ENCODE peak calls at places on chromosomes 3 and 15, in five cellular contexts. One of them, this sample, is unnamed.

GRCh38 chr15:63037996-63038720 is 4.4 kb upstream of the TPM1 start:
- DNase-seq in cardiac fibroblast: no peak
- DNase-seq in stomach: no peak
- DNase-seq in AG04449: no peak
- DNase-seq in BJ: no peak
- DNase-seq in this sample: no peak

GRCh38 chr15:66789029-66790025 is 87.3 kb downstream of the SMAD6 start:
- DNase-seq in cardiac fibroblast: peak
- DNase-seq in AG04449: no peak
- DNase-seq in stomach: peak
- DNase-seq in BJ: no peak
- DNase-seq in this sample: no peak

GRCh38 chr15:36627566-36627965 is 48.1 kb downstream of the CDIN1 start:
- DNase-seq in stomach: no peak
- DNase-seq in BJ: no peak
- DNase-seq in AG04449: no peak
- DNase-seq in cardiac fibroblast: no peak
- DNase-seq in this sample: no peak

GRCh38 chr3:190120161-190121060 is at the start of gene P3H2:
- DNase-seq in cardiac fibroblast: peak
- DNase-seq in AG04449: no peak
- DNase-seq in BJ: no peak
- DNase-seq in stomach: peak
- DNase-seq in this sample: no peak

GRCh38 chr15:71414778-71415177 is 299.5 kb downstream of the THSD4 start:
- DNase-seq in AG04449: no peak
- DNase-seq in stomach: no peak
- DNase-seq in cardiac fibroblast: no peak
- DNase-seq in BJ: no peak
- DNase-seq in this sample: no peak

GRCh38 chr3:143307613-143308183 is 188.1 kb downstream of the CHST2 start:
- DNase-seq in BJ: no peak
- DNase-seq in cardiac fibroblast: peak
- DNase-seq in stomach: peak
- DNase-seq in AG04449: no peak
- DNase-seq in this sample: peak

GRCh38 chr15:43723151-43723550 is 23.1 kb upstream of the PDIA3 start:
- DNase-seq in BJ: no peak
- DNase-seq in stomach: no peak
- DNase-seq in AG04449: no peak
- DNase-seq in cardiac fibroblast: no peak
- DNase-seq in this sample: no peak

GRCh38 chr3:24829632-24830229 is 335.1 kb upstream of the THRB start:
- DNase-seq in AG04449: no peak
- DNase-seq in stomach: peak
- DNase-seq in BJ: no peak
- DNase-seq in cardiac fibroblast: no peak
- DNase-seq in this sample: no peak

GRCh38 chr3:128226794-128227399 is 73.6 kb downstream of the EEFSEC start:
- DNase-seq in AG04449: no peak
- DNase-seq in cardiac fibroblast: peak
- DNase-seq in stomach: no peak
- DNase-seq in BJ: no peak
- DNase-seq in this sample: no peak

GRCh38 chr15:81256916-81257315 is 60.2 kb downstream of the IL16 start:
- DNase-seq in stomach: no peak
- DNase-seq in AG04449: no peak
- DNase-seq in cardiac fibroblast: peak
- DNase-seq in BJ: no peak
- DNase-seq in this sample: peak

GRCh38 chr3:58492385-58492970 is 582 bp downstream of the KCTD6 start:
- DNase-seq in cardiac fibroblast: no peak
- DNase-seq in stomach: no peak
- DNase-seq in AG04449: no peak
- DNase-seq in BJ: no peak
- DNase-seq in this sample: no peak

GRCh38 chr3:69647710-69648109 is 91.6 kb upstream of the MITF start:
- DNase-seq in AG04449: no peak
- DNase-seq in cardiac fibroblast: peak
- DNase-seq in BJ: no peak
- DNase-seq in stomach: no peak
- DNase-seq in this sample: no peak

GRCh38 chr3:195877136-195877715 is 31.1 kb downstream of the TNK2 start:
- DNase-seq in cardiac fibroblast: no peak
- DNase-seq in BJ: no peak
- DNase-seq in AG04449: no peak
- DNase-seq in stomach: no peak
- DNase-seq in this sample: no peak

GRCh38 chr15:76431936-76432335 is 95.4 kb downstream of the ISL2 start:
- DNase-seq in BJ: no peak
- DNase-seq in stomach: no peak
- DNase-seq in AG04449: peak
- DNase-seq in cardiac fibroblast: no peak
- DNase-seq in this sample: no peak

GRCh38 chr15:52236015-52236414 is 44.8 kb upstream of the GNB5 start:
- DNase-seq in AG04449: no peak
- DNase-seq in stomach: no peak
- DNase-seq in BJ: no peak
- DNase-seq in cardiac fibroblast: no peak
- DNase-seq in this sample: no peak

GRCh38 chr3:129246636-129247035 is 2.8 kb upstream of the COPG1 start:
- DNase-seq in stomach: no peak
- DNase-seq in AG04449: no peak
- DNase-seq in BJ: no peak
- DNase-seq in cardiac fibroblast: no peak
- DNase-seq in this sample: no peak

GRCh38 chr15:92711457-92711831 is 55.9 kb upstream of the FAM174B start:
- DNase-seq in BJ: no peak
- DNase-seq in stomach: no peak
- DNase-seq in cardiac fibroblast: no peak
- DNase-seq in AG04449: no peak
- DNase-seq in this sample: no peak

GRCh38 chr3:106824856-106825255 is 552.4 kb upstream of the CCDC54 start:
- DNase-seq in BJ: no peak
- DNase-seq in AG04449: no peak
- DNase-seq in cardiac fibroblast: peak
- DNase-seq in stomach: no peak
- DNase-seq in this sample: peak

GRCh38 chr3:133393204-133393603 is 6.7 kb upstream of the BFSP2 start:
- DNase-seq in stomach: no peak
- DNase-seq in cardiac fibroblast: no peak
- DNase-seq in BJ: no peak
- DNase-seq in AG04449: no peak
- DNase-seq in this sample: no peak

GRCh38 chr3:2961576-2961975 is 148.6 kb downstream of the IL5RA start:
- DNase-seq in stomach: no peak
- DNase-seq in BJ: no peak
- DNase-seq in cardiac fibroblast: no peak
- DNase-seq in AG04449: no peak
- DNase-seq in this sample: no peak

GRCh38 chr3:157110761-157111238 is 49.1 kb downstream of the CCNL1 start:
- DNase-seq in BJ: no peak
- DNase-seq in stomach: no peak
- DNase-seq in cardiac fibroblast: no peak
- DNase-seq in AG04449: no peak
- DNase-seq in this sample: no peak

GRCh38 chr3:131972550-131972949 is 62.3 kb downstream of the CPNE4 start:
- DNase-seq in cardiac fibroblast: no peak
- DNase-seq in AG04449: no peak
- DNase-seq in stomach: no peak
- DNase-seq in BJ: no peak
- DNase-seq in this sample: no peak

DNA sequence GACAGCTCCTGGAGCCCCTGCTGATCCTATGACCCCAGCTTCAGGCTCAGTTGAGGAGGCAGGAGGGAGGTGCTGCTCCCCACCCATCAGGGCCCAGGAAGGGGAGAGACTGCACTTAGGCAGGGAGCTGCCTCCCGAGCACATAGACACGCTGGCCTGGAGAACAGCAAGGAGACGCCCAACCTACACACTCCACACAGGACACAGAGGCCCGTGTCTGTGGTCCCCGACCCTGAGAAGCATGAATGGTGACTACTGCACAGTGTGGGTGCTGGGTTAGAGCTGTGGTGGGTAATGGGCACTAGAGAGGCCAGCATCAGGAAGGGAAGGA is 1.1 kb upstream of the HHATL start:
- DNase-seq in cardiac fibroblast: no peak
- DNase-seq in BJ: no peak
- DNase-seq in AG04449: no peak
- DNase-seq in stomach: peak
- DNase-seq in this sample: no peak
- TF ChIP-seq CTCF in cardiac fibroblast: no peak
- TF ChIP-seq CTCF in BJ: no peak
- TF ChIP-seq CTCF in AG04449: no peak
- TF ChIP-seq CTCF in stomach: no peak
- TF ChIP-seq CTCF in this sample: no peak

DNA sequence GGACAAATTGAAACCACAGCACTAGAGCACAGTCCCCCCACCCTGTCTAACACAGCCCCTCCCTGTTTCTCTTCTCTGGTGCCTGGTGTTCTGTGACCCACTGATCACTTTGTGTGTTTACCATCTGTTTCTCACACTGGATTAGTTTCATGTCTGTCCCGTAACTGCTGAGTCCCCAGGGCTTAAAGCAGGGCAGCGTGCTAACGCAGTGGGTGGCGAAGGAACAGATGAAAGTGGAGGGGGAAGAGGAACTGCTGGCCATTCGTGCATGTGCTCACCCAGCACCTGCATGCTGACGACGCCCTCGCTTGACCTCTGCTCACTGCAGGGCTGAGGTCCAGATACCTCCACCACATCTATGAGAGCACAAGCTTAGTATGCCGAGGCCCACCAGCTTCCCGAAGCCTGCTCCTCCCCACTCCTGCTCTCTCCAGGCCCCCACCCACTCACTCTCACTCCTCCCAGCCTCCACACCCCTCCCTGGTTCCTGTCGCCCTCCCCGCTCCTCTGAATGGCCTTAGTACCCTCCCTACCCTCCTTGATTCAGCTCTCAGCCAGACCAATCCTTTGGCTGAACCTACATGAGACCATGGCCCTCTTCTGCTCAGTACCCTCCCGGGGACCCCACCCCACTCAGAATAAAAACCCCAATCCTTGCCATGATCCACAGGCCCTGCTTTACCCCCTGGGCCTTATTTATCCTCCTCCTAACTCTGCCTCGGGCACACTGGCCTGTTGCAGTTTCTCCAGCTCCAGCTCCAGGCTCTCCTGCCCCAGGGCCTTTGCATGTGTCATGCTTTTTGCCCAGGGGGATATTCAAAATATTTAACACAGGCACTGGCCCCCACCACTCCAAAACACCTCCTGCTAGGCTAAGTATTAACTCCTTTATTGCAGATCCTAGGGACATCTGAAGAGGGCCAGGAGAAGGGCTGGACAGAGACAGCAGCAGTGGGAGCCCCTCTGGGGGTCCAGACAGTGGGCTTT is 15.1 kb upstream of the IQSEC1 start:
- DNase-seq in BJ: no peak
- DNase-seq in cardiac fibroblast: no peak
- DNase-seq in AG04449: no peak
- DNase-seq in stomach: no peak
- DNase-seq in this sample: no peak
- H3K4me3 ChIP-seq in BJ: no peak
- H3K4me3 ChIP-seq in cardiac fibroblast: no peak
- H3K4me3 ChIP-seq in AG04449: no peak
- H3K4me3 ChIP-seq in stomach: no peak
- H3K4me3 ChIP-seq in this sample: no peak

GRCh38 chr3:8097690-8098089 is 403.9 kb upstream of the LMCD1 start:
- DNase-seq in BJ: no peak
- DNase-seq in stomach: no peak
- DNase-seq in AG04449: no peak
- DNase-seq in cardiac fibroblast: no peak
- DNase-seq in this sample: no peak
- TF ChIP-seq CTCF in BJ: no peak
- TF ChIP-seq CTCF in stomach: no peak
- TF ChIP-seq CTCF in AG04449: no peak
- TF ChIP-seq CTCF in cardiac fibroblast: peak
- TF ChIP-seq CTCF in this sample: no peak

GRCh38 chr3:184257083-184257915 is 4.1 kb downstream of the CAMK2N2 start:
- DNase-seq in cardiac fibroblast: no peak
- DNase-seq in BJ: no peak
- DNase-seq in stomach: no peak
- DNase-seq in AG04449: no peak
- DNase-seq in this sample: no peak
- H3K4me3 ChIP-seq in cardiac fibroblast: no peak
- H3K4me3 ChIP-seq in BJ: no peak
- H3K4me3 ChIP-seq in stomach: no peak
- H3K4me3 ChIP-seq in AG04449: no peak
- H3K4me3 ChIP-seq in this sample: no peak

GRCh38 chr3:123193448-123194101 is 8.2 kb upstream of the SEC22A start:
- DNase-seq in AG04449: no peak
- DNase-seq in BJ: no peak
- DNase-seq in cardiac fibroblast: no peak
- DNase-seq in stomach: no peak
- DNase-seq in this sample: no peak

GRCh38 chr3:123198352-123198751 is 3.4 kb upstream of the SEC22A start:
- DNase-seq in AG04449: no peak
- DNase-seq in BJ: no peak
- DNase-seq in stomach: no peak
- DNase-seq in cardiac fibroblast: no peak
- DNase-seq in this sample: no peak

GRCh38 chr3:123194552-123194951 is 7.2 kb upstream of the SEC22A start:
- DNase-seq in stomach: peak
- DNase-seq in BJ: no peak
- DNase-seq in AG04449: no peak
- DNase-seq in cardiac fibroblast: peak
- DNase-seq in this sample: no peak
- TF ChIP-seq CTCF in stomach: peak
- TF ChIP-seq CTCF in BJ: peak
- TF ChIP-seq CTCF in AG04449: peak
- TF ChIP-seq CTCF in cardiac fibroblast: peak
- TF ChIP-seq CTCF in this sample: peak

GRCh38 chr3:175041369-175041768 is 182.2 kb downstream of the NAALADL2 start:
- DNase-seq in stomach: no peak
- DNase-seq in AG04449: no peak
- DNase-seq in BJ: no peak
- DNase-seq in cardiac fibroblast: no peak
- DNase-seq in this sample: no peak
- H3K4me3 ChIP-seq in stomach: no peak
- H3K4me3 ChIP-seq in AG04449: no peak
- H3K4me3 ChIP-seq in BJ: no peak
- H3K4me3 ChIP-seq in cardiac fibroblast: no peak
- H3K4me3 ChIP-seq in this sample: no peak

This sample was measured in AG09309.